ENCODE peak calls at places on chromosomes 5 and 9, in six cellular contexts. P is stimulated activated CD4-positive, alpha-beta T cell treated with anti-CD3 and anti-CD28 coated beads, Interleukin-12 subunit alpha, Interleukin-12 subunit beta, amount 100 ng/mL, for 24 hours; U is suprapubic skin; K is H9; H is stimulated activated naive CD8-positive, alpha-beta T cell treated with anti-CD3 and anti-CD28 coated beads, Interleukin-15, Interleukin-2, amounts not matched to agents 100 U/mL and 50 U/mL, for 24 hours; W is CD4-positive, alpha-beta T cell. B is an unnamed sample.

GRCh38 chr5:150780816-150781221 is 2.3 kb downstream of the SMIM3 start:
- DNase-seq in P (no peak), U (no peak), K (no peak), H (peak), W (no peak), B (peak)

GRCh38 chr9:125963932-125964331 is 216.8 kb downstream of the PBX3 start:
- DNase-seq in P (no peak), U (no peak), K (no peak), H (no peak), W (no peak), B (no peak)

GRCh38 chr5:141843156-141843927 is 34.9 kb downstream of the PCDH1 start:
- DNase-seq in P (no peak), U (no peak), K (peak), H (no peak), W (no peak), B (peak)

GRCh38 chr5:172223901-172224873 is 30.2 kb downstream of the EFCAB9 start:
- DNase-seq in P (peak), U (no peak), K (no peak), H (peak), W (no peak), B (no peak)

GRCh38 chr9:33687779-33688178 is 107.6 kb upstream of the PRSS3 start:
- DNase-seq in P (no peak), U (no peak), K (no peak), H (no peak), W (no peak), B (no peak)

GRCh38 chr9:89705651-89706050 is 100.8 kb downstream of the GADD45G start:
- DNase-seq in P (no peak), U (no peak), K (no peak), H (no peak), W (no peak), B (no peak)

GRCh38 chr5:34503379-34504346 is 152.5 kb upstream of the RAI14 start:
- DNase-seq in P (no peak), U (no peak), K (no peak), H (no peak), W (no peak), B (no peak)

GRCh38 chr5:59640411-59640810 is 253.1 kb downstream of the PDE4D start:
- DNase-seq in P (no peak), U (no peak), K (no peak), H (no peak), W (no peak), B (no peak)

GRCh38 chr9:88355166-88355565 is 33.1 kb upstream of the SPIN1 start:
- DNase-seq in P (no peak), U (no peak), K (no peak), H (no peak), W (no peak), B (peak)

GRCh38 chr5:180331647-180331950 is 21.5 kb downstream of the GFPT2 start:
- DNase-seq in P (no peak), U (no peak), K (peak), H (no peak), W (no peak), B (no peak)

GRCh38 chr5:41356746-41357145 is 143.4 kb upstream of the C6 start:
- DNase-seq in P (no peak), U (no peak), K (no peak), H (no peak), W (no peak), B (no peak)

GRCh38 chr9:90995516-90995915 is 193.9 kb downstream of the SYK start:
- DNase-seq in P (no peak), U (no peak), K (no peak), H (no peak), W (no peak), B (no peak)

GRCh38 chr9:98913044-98913443 is 30.7 kb upstream of the COL15A1 start:
- DNase-seq in P (no peak), U (no peak), K (peak), H (no peak), W (no peak), B (no peak)